ENCODE peak calls at places on chromosomes 12 and 14, in ten cellular contexts. One of them, this sample, is unnamed.

GRCh38 chr14:72929316-72930080 is 3.2 kb downstream of the DCAF4 start:
- DNase-seq in fibroblast of villous mesenchyme: peak; percentile 22
- DNase-seq in right lobe of liver: no peak
- DNase-seq in stomach: no peak
- DNase-seq in CD8-positive, alpha-beta T cell: no peak
- DNase-seq in brain microvascular endothelial cell: no peak
- DNase-seq in left ventricle myocardium inferior: no peak
- DNase-seq in upper lobe of right lung: no peak
- DNase-seq in spleen: peak; percentile 71
- DNase-seq in tibial artery: no peak
- DNase-seq in this sample: no peak

GRCh38 chr12:23472329-23472971 is 477.0 kb downstream of the SOX5 start:
- DNase-seq in fibroblast of villous mesenchyme: no peak
- DNase-seq in right lobe of liver: no peak
- DNase-seq in stomach: no peak
- DNase-seq in CD8-positive, alpha-beta T cell: no peak
- DNase-seq in brain microvascular endothelial cell: no peak
- DNase-seq in left ventricle myocardium inferior: no peak
- DNase-seq in upper lobe of right lung: peak; percentile 75
- DNase-seq in spleen: no peak
- DNase-seq in tibial artery: no peak
- DNase-seq in this sample: no peak

GRCh38 chr12:42502671-42503070 is 86.9 kb downstream of the PRICKLE1 start:
- DNase-seq in fibroblast of villous mesenchyme: no peak
- DNase-seq in right lobe of liver: no peak
- DNase-seq in stomach: no peak
- DNase-seq in CD8-positive, alpha-beta T cell: no peak
- DNase-seq in brain microvascular endothelial cell: no peak
- DNase-seq in left ventricle myocardium inferior: no peak
- DNase-seq in upper lobe of right lung: no peak
- DNase-seq in spleen: no peak
- DNase-seq in tibial artery: no peak
- DNase-seq in this sample: no peak

GRCh38 chr12:121990692-121991603 is 30.7 kb upstream of the BCL7A start:
- DNase-seq in fibroblast of villous mesenchyme: no peak
- DNase-seq in right lobe of liver: no peak
- DNase-seq in stomach: no peak
- DNase-seq in CD8-positive, alpha-beta T cell: no peak
- DNase-seq in brain microvascular endothelial cell: no peak
- DNase-seq in left ventricle myocardium inferior: no peak
- DNase-seq in upper lobe of right lung: no peak
- DNase-seq in spleen: no peak
- DNase-seq in tibial artery: no peak
- DNase-seq in this sample: no peak

GRCh38 chr12:119857036-119857435 is 20.1 kb downstream of the CIT start:
- DNase-seq in fibroblast of villous mesenchyme: no peak
- DNase-seq in right lobe of liver: no peak
- DNase-seq in stomach: no peak
- DNase-seq in CD8-positive, alpha-beta T cell: no peak
- DNase-seq in brain microvascular endothelial cell: no peak
- DNase-seq in left ventricle myocardium inferior: no peak
- DNase-seq in upper lobe of right lung: no peak
- DNase-seq in spleen: no peak
- DNase-seq in tibial artery: no peak
- DNase-seq in this sample: no peak

GRCh38 chr12:49891012-49891411 is 12.7 kb downstream of the FAIM2 start:
- DNase-seq in fibroblast of villous mesenchyme: no peak
- DNase-seq in right lobe of liver: peak; percentile 33
- DNase-seq in stomach: no peak
- DNase-seq in CD8-positive, alpha-beta T cell: no peak
- DNase-seq in brain microvascular endothelial cell: no peak
- DNase-seq in left ventricle myocardium inferior: no peak
- DNase-seq in upper lobe of right lung: no peak
- DNase-seq in spleen: no peak
- DNase-seq in tibial artery: no peak
- DNase-seq in this sample: no peak

GRCh38 chr12:17949558-17950141 is 140.3 kb downstream of the RERGL start:
- DNase-seq in fibroblast of villous mesenchyme: no peak
- DNase-seq in right lobe of liver: no peak
- DNase-seq in stomach: no peak
- DNase-seq in CD8-positive, alpha-beta T cell: no peak
- DNase-seq in brain microvascular endothelial cell: no peak
- DNase-seq in left ventricle myocardium inferior: no peak
- DNase-seq in upper lobe of right lung: no peak
- DNase-seq in spleen: no peak
- DNase-seq in tibial artery: no peak
- DNase-seq in this sample: no peak

GRCh38 chr12:98504368-98504617 is 11.1 kb upstream of the TMPO start:
- DNase-seq in fibroblast of villous mesenchyme: no peak
- DNase-seq in right lobe of liver: no peak
- DNase-seq in stomach: no peak
- DNase-seq in CD8-positive, alpha-beta T cell: no peak
- DNase-seq in brain microvascular endothelial cell: no peak
- DNase-seq in left ventricle myocardium inferior: no peak
- DNase-seq in upper lobe of right lung: no peak
- DNase-seq in spleen: no peak
- DNase-seq in tibial artery: no peak
- DNase-seq in this sample: no peak

GRCh38 chr12:24519759-24520158 is 429.1 kb downstream of the BCAT1 start:
- DNase-seq in fibroblast of villous mesenchyme: no peak
- DNase-seq in right lobe of liver: no peak
- DNase-seq in stomach: no peak
- DNase-seq in CD8-positive, alpha-beta T cell: no peak
- DNase-seq in brain microvascular endothelial cell: no peak
- DNase-seq in left ventricle myocardium inferior: no peak
- DNase-seq in upper lobe of right lung: no peak
- DNase-seq in spleen: no peak
- DNase-seq in tibial artery: no peak
- DNase-seq in this sample: no peak

GRCh38 chr12:52212701-52213540 is 20.1 kb upstream of the KRT7 start:
- DNase-seq in fibroblast of villous mesenchyme: no peak
- DNase-seq in right lobe of liver: peak; percentile 50
- DNase-seq in stomach: no peak
- DNase-seq in CD8-positive, alpha-beta T cell: no peak
- DNase-seq in brain microvascular endothelial cell: no peak
- DNase-seq in left ventricle myocardium inferior: no peak
- DNase-seq in upper lobe of right lung: peak; percentile 49
- DNase-seq in spleen: peak; percentile 45
- DNase-seq in tibial artery: peak; percentile 13
- DNase-seq in this sample: no peak

DNA sequence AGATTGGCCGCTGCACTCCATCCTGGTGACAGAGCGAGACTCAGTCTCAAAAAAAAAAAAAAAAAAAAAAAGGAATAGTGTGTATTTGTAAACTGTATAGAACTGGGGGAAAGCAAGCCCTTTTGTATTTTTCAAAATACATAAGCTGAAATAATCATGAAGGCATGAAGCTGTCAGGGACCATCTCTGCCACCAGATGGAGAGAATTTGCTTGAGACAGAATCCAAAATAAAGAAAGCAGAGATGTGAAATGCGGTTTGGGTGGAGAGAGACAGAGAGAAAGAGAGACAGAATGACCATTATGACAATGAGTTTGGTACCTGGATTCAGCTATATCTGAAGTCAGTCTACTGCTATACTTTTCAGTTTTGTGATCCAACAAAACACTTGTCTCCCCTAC is 155.7 kb upstream of the LRIG3 start:
- DNase-seq in fibroblast of villous mesenchyme: no peak
- DNase-seq in right lobe of liver: no peak
- DNase-seq in stomach: no peak
- DNase-seq in CD8-positive, alpha-beta T cell: no peak
- DNase-seq in brain microvascular endothelial cell: no peak
- DNase-seq in left ventricle myocardium inferior: no peak
- DNase-seq in upper lobe of right lung: no peak
- DNase-seq in spleen: no peak
- DNase-seq in tibial artery: no peak
- DNase-seq in this sample: no peak
- TF ChIP-seq CTCF in fibroblast of villous mesenchyme: peak; percentile 17
- TF ChIP-seq CTCF in right lobe of liver: no peak
- TF ChIP-seq CTCF in stomach: no peak
- TF ChIP-seq CTCF in CD8-positive, alpha-beta T cell: no peak
- TF ChIP-seq CTCF in brain microvascular endothelial cell: peak; percentile 37
- TF ChIP-seq CTCF in left ventricle myocardium inferior: no peak
- TF ChIP-seq CTCF in upper lobe of right lung: no peak
- TF ChIP-seq CTCF in spleen: no peak
- TF ChIP-seq CTCF in tibial artery: no peak
- TF ChIP-seq CTCF in this sample: peak; percentile 44

DNA sequence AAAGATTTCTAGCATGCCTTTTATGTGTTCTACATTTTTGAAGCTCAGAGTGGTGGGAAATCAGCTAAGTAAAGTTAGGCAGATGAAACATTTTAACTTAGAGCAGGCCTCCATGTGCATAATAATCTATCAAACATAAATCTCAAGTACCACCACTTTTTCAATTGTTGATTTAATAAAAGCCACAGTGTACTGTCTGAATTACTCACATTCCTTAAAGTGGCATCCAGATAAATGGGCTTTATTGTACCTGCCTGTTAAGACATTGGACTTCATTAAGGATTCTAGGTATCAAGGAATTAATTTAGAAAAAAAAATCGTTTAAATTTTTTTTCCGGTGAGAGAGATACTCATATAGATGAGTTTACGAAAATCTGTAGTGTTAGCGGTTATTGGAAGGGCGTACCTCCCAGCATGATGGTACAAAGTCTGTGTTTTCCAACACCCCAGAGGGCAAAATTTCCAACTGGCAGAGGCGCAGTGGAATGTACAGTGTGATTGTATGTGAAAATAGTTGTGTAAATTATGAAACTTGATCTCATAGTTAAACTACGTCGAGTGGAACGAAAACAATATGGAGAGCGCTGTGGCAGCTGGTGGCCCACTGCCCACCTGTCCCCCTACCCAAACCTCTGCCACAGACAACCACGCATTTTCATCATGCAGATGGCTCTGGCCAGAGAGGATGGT is 25.0 kb downstream of the ELK3 start:
- DNase-seq in fibroblast of villous mesenchyme: no peak
- DNase-seq in right lobe of liver: no peak
- DNase-seq in stomach: no peak
- DNase-seq in CD8-positive, alpha-beta T cell: no peak
- DNase-seq in brain microvascular endothelial cell: no peak
- DNase-seq in left ventricle myocardium inferior: no peak
- DNase-seq in upper lobe of right lung: no peak
- DNase-seq in spleen: no peak
- DNase-seq in tibial artery: no peak
- DNase-seq in this sample: no peak
- H3K4me3 ChIP-seq in fibroblast of villous mesenchyme: no peak overlapping the region
- H3K4me3 ChIP-seq in right lobe of liver: no peak overlapping the region
- H3K4me3 ChIP-seq in stomach: no peak overlapping the region
- H3K4me3 ChIP-seq in CD8-positive, alpha-beta T cell: no peak overlapping the region
- H3K4me3 ChIP-seq in brain microvascular endothelial cell: no peak overlapping the region
- H3K4me3 ChIP-seq in left ventricle myocardium inferior: no peak overlapping the region
- H3K4me3 ChIP-seq in upper lobe of right lung: no peak overlapping the region
- H3K4me3 ChIP-seq in spleen: no peak overlapping the region
- H3K4me3 ChIP-seq in tibial artery: no peak overlapping the region
- H3K4me3 ChIP-seq in this sample: no peak overlapping the region

GRCh38 chr14:99527026-99527425 is 45.8 kb downstream of the CCNK start:
- DNase-seq in fibroblast of villous mesenchyme: no peak
- DNase-seq in right lobe of liver: no peak
- DNase-seq in stomach: no peak
- DNase-seq in CD8-positive, alpha-beta T cell: no peak
- DNase-seq in brain microvascular endothelial cell: no peak
- DNase-seq in left ventricle myocardium inferior: no peak
- DNase-seq in upper lobe of right lung: no peak
- DNase-seq in spleen: no peak
- DNase-seq in tibial artery: no peak
- DNase-seq in this sample: no peak
- TF ChIP-seq CTCF in fibroblast of villous mesenchyme: no peak
- TF ChIP-seq CTCF in right lobe of liver: no peak
- TF ChIP-seq CTCF in stomach: no peak
- TF ChIP-seq CTCF in CD8-positive, alpha-beta T cell: no peak
- TF ChIP-seq CTCF in brain microvascular endothelial cell: no peak
- TF ChIP-seq CTCF in left ventricle myocardium inferior: no peak
- TF ChIP-seq CTCF in upper lobe of right lung: no peak
- TF ChIP-seq CTCF in spleen: no peak
- TF ChIP-seq CTCF in tibial artery: no peak
- TF ChIP-seq CTCF in this sample: no peak

GRCh38 chr12:5184159-5184558 is 140.5 kb downstream of the KCNA5 start:
- DNase-seq in fibroblast of villous mesenchyme: no peak
- DNase-seq in right lobe of liver: no peak
- DNase-seq in stomach: no peak
- DNase-seq in CD8-positive, alpha-beta T cell: no peak
- DNase-seq in brain microvascular endothelial cell: no peak
- DNase-seq in left ventricle myocardium inferior: no peak
- DNase-seq in upper lobe of right lung: no peak
- DNase-seq in spleen: no peak
- DNase-seq in tibial artery: no peak
- DNase-seq in this sample: no peak

GRCh38 chr12:5188413-5188930 is 144.8 kb downstream of the KCNA5 start:
- DNase-seq in fibroblast of villous mesenchyme: no peak
- DNase-seq in right lobe of liver: no peak
- DNase-seq in stomach: no peak
- DNase-seq in CD8-positive, alpha-beta T cell: no peak
- DNase-seq in brain microvascular endothelial cell: no peak
- DNase-seq in left ventricle myocardium inferior: no peak
- DNase-seq in upper lobe of right lung: no peak
- DNase-seq in spleen: no peak
- DNase-seq in tibial artery: no peak
- DNase-seq in this sample: no peak

GRCh38 chr12:5186715-5187114 is 143.0 kb downstream of the KCNA5 start:
- DNase-seq in fibroblast of villous mesenchyme: no peak
- DNase-seq in right lobe of liver: no peak
- DNase-seq in stomach: no peak
- DNase-seq in CD8-positive, alpha-beta T cell: no peak
- DNase-seq in brain microvascular endothelial cell: no peak
- DNase-seq in left ventricle myocardium inferior: no peak
- DNase-seq in upper lobe of right lung: no peak
- DNase-seq in spleen: no peak
- DNase-seq in tibial artery: no peak
- DNase-seq in this sample: no peak

GRCh38 chr12:5187136-5187535 is 143.5 kb downstream of the KCNA5 start:
- DNase-seq in fibroblast of villous mesenchyme: no peak
- DNase-seq in right lobe of liver: no peak
- DNase-seq in stomach: no peak
- DNase-seq in CD8-positive, alpha-beta T cell: no peak
- DNase-seq in brain microvascular endothelial cell: no peak
- DNase-seq in left ventricle myocardium inferior: no peak
- DNase-seq in upper lobe of right lung: no peak
- DNase-seq in spleen: no peak
- DNase-seq in tibial artery: no peak
- DNase-seq in this sample: no peak

GRCh38 chr12:5185435-5186069 is 141.9 kb downstream of the KCNA5 start:
- DNase-seq in fibroblast of villous mesenchyme: no peak
- DNase-seq in right lobe of liver: no peak
- DNase-seq in stomach: no peak
- DNase-seq in CD8-positive, alpha-beta T cell: no peak
- DNase-seq in brain microvascular endothelial cell: no peak
- DNase-seq in left ventricle myocardium inferior: no peak
- DNase-seq in upper lobe of right lung: no peak
- DNase-seq in spleen: no peak
- DNase-seq in tibial artery: no peak
- DNase-seq in this sample: no peak
- H3K4me3 ChIP-seq in fibroblast of villous mesenchyme: peak overlapping the region; percentile 34
- H3K4me3 ChIP-seq in right lobe of liver: no peak overlapping the region
- H3K4me3 ChIP-seq in stomach: peak overlapping the region; percentile 3
- H3K4me3 ChIP-seq in CD8-positive, alpha-beta T cell: no peak overlapping the region
- H3K4me3 ChIP-seq in brain microvascular endothelial cell: no peak overlapping the region
- H3K4me3 ChIP-seq in left ventricle myocardium inferior: peak overlapping the region; percentile 50
- H3K4me3 ChIP-seq in upper lobe of right lung: peak overlapping the region; percentile 37
- H3K4me3 ChIP-seq in spleen: peak overlapping the region; percentile 35
- H3K4me3 ChIP-seq in tibial artery: peak overlapping the region; percentile 38
- H3K4me3 ChIP-seq in this sample: no peak overlapping the region

This sample was measured in choroid plexus epithelial cell.